ENCODE peak calls at places on chromosome 5, in six cellular contexts. N, H, V, K, F and Y are unnamed samples.
A peak's percentile ranks its signal among the peaks of the same experiment; 100 is the strongest.

GRCh38 chr5:96079075-96079474 is 117.4 kb upstream of the ELL2 start:
- DNase-seq in F (no peak), H (no peak), V (peak; percentile 96), N (no peak), K (no peak), Y (no peak)

GRCh38 chr5:93886098-93886806 is 144.9 kb upstream of the POU5F2 start:
- DNase-seq in N (no peak), K (no peak), V (no peak), F (no peak), H (no peak), Y (no peak)

GRCh38 chr5:72634444-72634843 is 127.2 kb upstream of the ZNF366 start:
- DNase-seq in H (no peak), V (peak; percentile 24), K (no peak), F (no peak), N (no peak), Y (no peak)

GRCh38 chr5:168583742-168584482 is 4.7 kb upstream of the PANK3 start:
- DNase-seq in F (no peak), K (no peak), N (no peak), V (no peak), H (no peak), Y (no peak)

GRCh38 chr5:157215143-157215825 is 34.6 kb downstream of the ITK start:
- DNase-seq in F (no peak), N (no peak), V (no peak), H (no peak), K (no peak), Y (no peak)

GRCh38 chr5:122312670-122312988 is 592 bp downstream of the SNCAIP start:
- DNase-seq in H (peak; percentile 60), K (peak; percentile 69), F (peak; percentile 31), N (peak; percentile 83), V (peak; percentile 32), Y (peak; percentile 66)

GRCh38 chr5:111755264-111755941 is 1.6 kb downstream of the NREP start:
- DNase-seq in H (no peak), F (no peak), V (no peak), K (no peak), N (no peak), Y (no peak)

GRCh38 chr5:172447646-172448365 is 6.5 kb downstream of the SH3PXD2B start:
- DNase-seq in K (peak; percentile 39), N (peak; percentile 37), V (no peak), F (no peak), H (no peak), Y (no peak)

GRCh38 chr5:127909821-127910220 is 173.7 kb upstream of the SLC12A2 start:
- DNase-seq in K (no peak), H (no peak), V (no peak), N (no peak), F (no peak), Y (no peak)

GRCh38 chr5:175254155-175254554 is 189.8 kb downstream of the DRD1 start:
- DNase-seq in K (no peak), N (no peak), H (no peak), F (no peak), V (peak; percentile 84), Y (no peak)

GRCh38 chr5:148840531-148840930 is 14.1 kb downstream of the ADRB2 start:
- DNase-seq in F (no peak), V (no peak), K (no peak), N (no peak), H (no peak), Y (no peak)

GRCh38 chr5:66513130-66513529 is 83.1 kb upstream of the MAST4 start:
- DNase-seq in F (no peak), N (no peak), H (no peak), K (no peak), V (no peak), Y (no peak)

GRCh38 chr5:83972236-83972635 is 251.6 kb upstream of the HAPLN1 start:
- DNase-seq in K (no peak), F (no peak), V (peak; percentile 21), H (no peak), N (no peak), Y (no peak)

DNA sequence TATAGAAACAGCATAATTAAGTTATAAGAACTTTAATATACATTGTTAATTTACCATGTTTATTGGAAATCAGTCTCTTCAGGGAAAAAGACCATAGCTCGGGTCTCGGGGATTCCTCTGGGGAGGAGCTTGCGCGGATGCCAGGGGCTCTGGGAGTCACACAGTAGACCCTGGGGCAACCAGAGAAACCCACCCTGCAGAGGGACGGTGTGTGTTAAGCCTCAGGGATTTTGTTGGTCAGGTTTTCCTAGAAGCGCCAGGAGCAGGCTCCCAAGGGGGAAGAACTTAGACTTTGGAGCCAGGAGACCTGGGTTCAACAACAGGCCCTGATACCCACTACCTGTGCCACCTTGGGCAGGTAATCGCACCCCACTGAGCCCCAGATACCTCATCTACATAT is 297.9 kb downstream of the MED10 start:
- DNase-seq in V (no peak), K (no peak), H (no peak), N (no peak), F (no peak), Y (no peak)
- H3K27ac ChIP-seq in V (no peak overlapping the region), K (no peak overlapping the region), H (no peak overlapping the region), N (no peak overlapping the region), F (no peak overlapping the region), Y (no peak overlapping the region)

GRCh38 chr5:179768326-179769085 is 25.3 kb upstream of the LTC4S start:
- DNase-seq in F (no peak), H (no peak), K (peak; percentile 51), V (no peak), N (no peak), Y (no peak)
- H3K4me1 ChIP-seq in F (peaks cover 10% of the 10 kb centered on the region), H (no peaks in the 10 kb centered on the region), K (peaks cover 56% of the 10 kb centered on the region), V (peaks cover 40% of the 10 kb centered on the region), N (no peaks in the 10 kb centered on the region), Y (peaks cover 24% of the 10 kb centered on the region)

DNA sequence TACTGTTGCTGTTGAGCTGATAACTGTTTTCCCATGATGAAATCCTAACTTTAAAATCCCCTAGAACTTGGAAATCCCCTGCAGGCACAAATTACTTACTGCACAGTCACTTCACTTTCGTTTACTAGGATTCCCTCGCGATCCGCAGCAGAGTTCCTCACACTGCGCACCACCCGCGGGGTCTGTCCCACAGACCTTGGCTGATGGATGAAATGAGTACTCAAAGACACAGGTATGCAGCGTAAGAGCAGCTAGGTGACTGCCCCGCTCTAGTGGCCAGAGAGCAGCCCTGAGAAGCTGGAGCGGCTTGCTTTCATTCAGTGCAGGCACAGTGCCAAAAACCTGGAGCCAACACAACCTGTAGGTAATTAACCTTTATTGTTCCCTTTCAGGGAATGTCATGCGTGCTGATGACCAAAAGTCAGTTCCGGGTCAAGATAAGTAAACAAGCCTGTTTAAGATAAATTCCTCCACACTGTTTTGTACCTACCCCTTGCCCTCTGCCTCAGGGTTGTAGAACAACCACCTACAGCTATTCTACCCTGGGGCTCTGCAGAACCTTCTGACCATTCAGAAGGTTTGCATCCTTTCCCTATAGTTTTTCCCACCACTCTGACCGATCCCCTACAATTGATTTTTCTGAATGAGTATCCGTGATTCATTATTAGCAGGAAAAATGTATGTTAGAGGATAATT is 191.2 kb downstream of the CDH9 start:
- DNase-seq in K (no peak), N (no peak), V (no peak), H (no peak), F (no peak), Y (no peak)
- H3K36me3 ChIP-seq in K (no peaks in the 10 kb centered on the region), N (no peaks in the 10 kb centered on the region), V (no peaks in the 10 kb centered on the region), H (no peaks in the 10 kb centered on the region), F (no peaks in the 10 kb centered on the region), Y (no peaks in the 10 kb centered on the region)

DNA sequence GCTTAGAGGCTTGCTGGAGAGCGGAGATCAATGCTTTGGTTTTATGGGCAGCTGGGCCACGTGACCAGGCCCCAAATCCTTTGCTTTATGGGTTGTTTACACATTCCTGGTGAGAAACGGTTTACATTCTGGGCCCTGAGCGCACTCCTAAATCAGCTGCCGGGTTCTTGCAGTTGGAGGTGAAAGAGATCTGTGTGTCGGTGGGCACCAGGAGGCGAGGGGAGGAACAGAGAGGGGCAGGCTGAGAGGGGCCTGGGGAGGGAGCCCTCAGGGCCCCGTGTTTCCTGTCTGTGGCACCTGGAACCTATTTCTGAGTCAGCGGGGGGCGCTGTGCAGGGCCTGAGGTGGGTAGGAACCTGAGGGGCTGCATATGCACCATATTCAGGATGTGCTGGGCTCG is 63.5 kb upstream of the HAND1 start:
- DNase-seq in F (no peak), K (no peak), V (no peak), H (no peak), N (no peak), Y (no peak)
- H3K27ac ChIP-seq in F (no peak overlapping the region), K (no peak overlapping the region), V (no peak overlapping the region), H (no peak overlapping the region), N (no peak overlapping the region), Y (no peak overlapping the region)

GRCh38 chr5:53508125-53508524 is 27.7 kb downstream of the FST start:
- DNase-seq in V (no peak), H (no peak), N (no peak), F (no peak), K (no peak), Y (no peak)

GRCh38 chr5:53503819-53504218 is 23.4 kb downstream of the FST start:
- DNase-seq in F (no peak), K (no peak), N (no peak), H (no peak), V (no peak), Y (no peak)

GRCh38 chr5:53501054-53501453 is 20.6 kb downstream of the FST start:
- DNase-seq in K (no peak), V (no peak), H (no peak), N (no peak), F (no peak), Y (no peak)

GRCh38 chr5:53512539-53512938 is 32.1 kb downstream of the FST start:
- DNase-seq in H (no peak), K (no peak), V (no peak), N (no peak), F (no peak), Y (no peak)

GRCh38 chr5:53507013-53507412 is 26.6 kb downstream of the FST start:
- DNase-seq in H (no peak), K (no peak), F (no peak), V (no peak), N (no peak), Y (no peak)
- H3K4me1 ChIP-seq in H (no peaks in the 10 kb centered on the region), K (no peaks in the 10 kb centered on the region), F (no peaks in the 10 kb centered on the region), V (no peaks in the 10 kb centered on the region), N (no peaks in the 10 kb centered on the region), Y (no peaks in the 10 kb centered on the region)

DNA sequence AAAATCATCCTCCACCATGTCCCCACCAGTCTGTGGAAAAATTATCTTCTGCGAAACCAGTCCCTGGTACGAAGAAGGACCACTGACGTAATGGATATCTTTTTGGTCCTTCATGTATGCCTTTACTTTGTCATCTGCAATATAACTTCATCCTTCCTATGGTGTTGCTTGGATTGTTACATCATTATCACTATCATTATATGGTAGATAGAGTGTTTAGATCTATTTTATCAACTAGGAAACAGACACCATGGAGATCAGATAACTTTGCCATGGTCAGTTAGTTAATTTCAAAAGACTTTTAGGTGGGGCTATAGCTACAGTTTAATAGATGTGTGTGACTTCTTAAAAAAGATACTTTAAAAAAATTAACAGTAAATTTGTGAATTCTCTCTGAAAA is 23.8 kb upstream of the CAMLG start:
- DNase-seq in N (no peak), F (no peak), H (no peak), K (no peak), V (no peak), Y (no peak)
- H3K36me3 ChIP-seq in N (peaks cover 5% of the 10 kb centered on the region), F (no peaks in the 10 kb centered on the region), H (no peaks in the 10 kb centered on the region), K (peaks cover 74% of the 10 kb centered on the region), V (peaks cover 36% of the 10 kb centered on the region), Y (peaks cover 96% of the 10 kb centered on the region)